ENCODE peak calls at places on chromosomes 11 and 22, in ten cellular contexts. U, V, C, M, H, J, B, I, Z and O are unnamed samples.

GRCh38 chr11:111797145-111797581 is 31.0 kb upstream of the PPP2R1B start:
- DNase-seq in U (no peak), V (no peak), C (no peak), M (no peak), H (peak; percentile 88), J (no peak), B (peak; percentile 54), I (peak; percentile 10), Z (no peak), O (no peak)

GRCh38 chr11:67266424-67267187 is at the start of gene GRK2:
- DNase-seq in U (peak; percentile 73), V (peak; percentile 86), C (no peak), M (no peak), H (peak; percentile 58), J (peak; percentile 76), B (peak; percentile 60), I (peak; percentile 60), Z (peak; percentile 75), O (peak; percentile 75)

GRCh38 chr11:71454470-71455113 is 1.6 kb downstream of the NADSYN1 start:
- DNase-seq in U (peak; percentile 6), V (peak; percentile 22), C (no peak), M (no peak), H (peak; percentile 58), J (peak; percentile 39), B (no peak), I (no peak), Z (no peak), O (no peak)

GRCh38 chr11:68077617-68078592 is 39.1 kb downstream of the TCIRG1 start:
- DNase-seq in U (no peak), V (no peak), C (no peak), M (no peak), H (no peak), J (no peak), B (no peak), I (no peak), Z (no peak), O (no peak)

GRCh38 chr22:46504586-46504985 is 32.8 kb downstream of the CELSR1 start:
- DNase-seq in U (no peak), V (no peak), C (no peak), M (no peak), H (no peak), J (no peak), B (no peak), I (no peak), Z (no peak), O (no peak)

GRCh38 chr11:6992457-6993431 is 27.4 kb downstream of the ZNF214 start:
- DNase-seq in U (no peak), V (no peak), C (no peak), M (no peak), H (peak; percentile 82), J (no peak), B (peak; percentile 68), I (no peak), Z (no peak), O (no peak)

GRCh38 chr11:72618801-72619200 is 55.4 kb downstream of the PDE2A start:
- DNase-seq in U (no peak), V (no peak), C (no peak), M (peak; percentile 29), H (no peak), J (no peak), B (peak; percentile 55), I (no peak), Z (no peak), O (no peak)

GRCh38 chr11:61516675-61517516 is 8.3 kb downstream of the LRRC10B start:
- DNase-seq in U (no peak), V (no peak), C (no peak), M (peak; percentile 64), H (peak; percentile 43), J (no peak), B (peak; percentile 30), I (peak; percentile 28), Z (peak; percentile 88), O (no peak)

GRCh38 chr11:111976119-111976518 is 39.0 kb downstream of the DIXDC1 start:
- DNase-seq in U (no peak), V (no peak), C (no peak), M (no peak), H (no peak), J (no peak), B (no peak), I (no peak), Z (no peak), O (no peak)

GRCh38 chr11:2158966-2159365 is 2.0 kb downstream of the INS start:
- DNase-seq in U (no peak), V (no peak), C (no peak), M (no peak), H (no peak), J (no peak), B (no peak), I (no peak), Z (no peak), O (no peak)

GRCh38 chr22:47784367-47784983 is 1022.0 kb downstream of the TBC1D22A start:
- DNase-seq in U (no peak), V (no peak), C (no peak), M (no peak), H (no peak), J (no peak), B (no peak), I (no peak), Z (peak; percentile 19), O (peak; percentile 38)

GRCh38 chr22:21842946-21843345 is 24.5 kb downstream of the MAPK1 start:
- DNase-seq in U (no peak), V (no peak), C (no peak), M (no peak), H (no peak), J (no peak), B (no peak), I (no peak), Z (no peak), O (no peak)
- H3K27ac ChIP-seq in U (no peak overlapping the region), V (no peak overlapping the region), C (no peak overlapping the region), M (no peak overlapping the region), H (no peak overlapping the region), J (no peak overlapping the region), B (peak overlapping the region; percentile 31), I (no peak overlapping the region), Z (no peak overlapping the region), O (no peak overlapping the region)

DNA sequence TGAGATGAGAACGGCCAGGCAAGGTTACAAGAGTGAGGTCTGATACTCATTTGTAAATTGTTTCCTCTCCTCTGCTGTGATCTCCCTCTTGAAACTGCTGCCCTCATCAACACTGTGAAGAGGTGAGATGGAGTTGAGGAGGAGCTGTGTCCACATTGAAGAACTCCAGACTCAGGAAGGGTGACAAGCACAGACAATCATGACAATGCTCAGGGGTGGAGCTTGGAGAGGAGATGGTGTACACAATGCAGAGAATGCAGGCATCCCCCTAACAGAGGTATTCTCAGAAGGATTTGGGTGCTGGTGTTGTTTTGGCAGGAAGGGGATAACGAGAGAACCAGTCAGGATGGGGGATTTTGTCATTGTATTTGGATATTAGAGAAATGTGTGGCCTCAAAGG is 21.5 kb upstream of the MMP7 start:
- DNase-seq in U (no peak), V (no peak), C (no peak), M (no peak), H (no peak), J (no peak), B (no peak), I (peak; percentile 89), Z (no peak), O (no peak)
- H3K27ac ChIP-seq in U (no peak overlapping the region), V (no peak overlapping the region), C (no peak overlapping the region), M (no peak overlapping the region), H (peak overlapping the region; percentile 95), J (no peak overlapping the region), B (no peak overlapping the region), I (peak overlapping the region; percentile 88), Z (no peak overlapping the region), O (no peak overlapping the region)

DNA sequence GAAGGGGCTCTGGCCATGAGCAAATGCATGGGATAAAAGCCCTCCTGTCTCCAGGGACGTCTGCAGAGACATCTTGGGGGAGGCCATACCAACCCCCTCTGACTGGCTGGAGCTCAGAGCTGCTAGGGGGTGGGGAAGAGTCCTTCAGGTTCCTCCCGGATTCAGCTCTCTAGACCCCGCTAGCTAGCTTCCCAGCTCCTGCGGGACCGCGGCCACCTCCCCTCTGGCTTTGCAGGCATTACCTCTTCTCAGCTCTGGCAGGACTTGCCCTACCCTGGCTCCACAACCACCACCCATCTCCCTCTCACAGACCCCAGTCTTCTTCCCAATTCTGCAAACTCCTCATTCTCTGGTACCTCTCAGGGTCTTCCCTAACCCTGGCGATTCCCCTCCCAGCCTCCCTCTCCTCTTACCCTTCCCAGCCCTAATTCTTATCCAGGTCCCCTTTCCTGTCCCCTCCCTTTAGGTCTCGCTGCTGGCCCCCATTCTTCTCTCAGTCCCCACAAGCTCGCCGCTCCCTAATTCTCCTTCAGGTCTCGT is 782 bp downstream of the SYT13 start:
- DNase-seq in U (no peak), V (no peak), C (no peak), M (no peak), H (no peak), J (no peak), B (no peak), I (no peak), Z (peak; percentile 67), O (no peak)
- H3K27ac ChIP-seq in U (no peak overlapping the region), V (peak overlapping the region; percentile 57), C (no peak overlapping the region), M (no peak overlapping the region), H (no peak overlapping the region), J (no peak overlapping the region), B (no peak overlapping the region), I (peak overlapping the region; percentile 73), Z (no peak overlapping the region), O (no peak overlapping the region)

GRCh38 chr11:117011541-117011908 is 86.7 kb downstream of the SIK3 start:
- DNase-seq in U (no peak), V (no peak), C (no peak), M (no peak), H (no peak), J (no peak), B (peak; percentile 82), I (peak; percentile 44), Z (no peak), O (no peak)

GRCh38 chr11:117005758-117006157 is 92.5 kb downstream of the SIK3 start:
- DNase-seq in U (no peak), V (no peak), C (no peak), M (no peak), H (no peak), J (no peak), B (no peak), I (no peak), Z (no peak), O (no peak)

GRCh38 chr11:117016246-117016645 is 82.0 kb downstream of the SIK3 start:
- DNase-seq in U (no peak), V (no peak), C (no peak), M (no peak), H (no peak), J (no peak), B (no peak), I (no peak), Z (no peak), O (no peak)

GRCh38 chr11:117009905-117010605 is 88.2 kb downstream of the SIK3 start:
- DNase-seq in U (no peak), V (no peak), C (no peak), M (no peak), H (no peak), J (no peak), B (no peak), I (no peak), Z (peak; percentile 80), O (no peak)

DNA sequence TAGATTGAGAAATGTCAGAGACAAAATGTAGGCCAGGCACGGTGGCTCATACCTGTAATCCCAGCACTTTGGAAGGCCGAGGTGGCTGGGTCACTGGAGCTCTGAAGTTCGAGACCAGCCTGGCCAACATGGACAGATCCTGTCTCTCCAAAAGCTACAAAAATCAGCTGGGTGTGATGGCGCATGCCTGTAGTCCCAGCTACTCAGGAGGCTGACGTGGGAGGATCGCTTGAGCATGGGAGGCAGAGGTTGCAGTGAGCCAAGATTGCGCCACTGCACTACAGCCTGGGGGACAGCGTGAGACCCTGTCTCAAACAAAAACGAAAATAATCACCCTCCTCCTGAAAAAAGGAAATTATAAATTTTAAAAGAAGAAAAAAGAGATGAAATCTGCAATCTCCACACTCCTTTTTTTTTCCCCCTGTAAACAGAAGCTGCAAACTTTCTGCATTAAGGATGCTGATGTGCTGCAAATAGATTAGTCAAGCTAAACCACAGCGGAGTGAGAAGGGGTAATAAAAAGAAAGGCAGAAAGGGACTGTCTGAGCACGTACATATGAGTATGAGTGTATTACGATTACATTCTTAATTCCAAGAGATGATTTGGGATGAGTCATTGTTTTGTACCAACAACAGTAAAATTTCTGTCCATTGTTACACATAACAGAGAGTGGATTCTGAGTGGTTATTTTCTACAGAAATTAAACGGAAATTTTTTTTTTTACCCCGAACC is 87.3 kb downstream of the SIK3 start:
- DNase-seq in U (no peak), V (no peak), C (no peak), M (peak; percentile 27), H (peak; percentile 98), J (no peak), B (peak; percentile 93), I (peak; percentile 63), Z (peak; percentile 53), O (no peak)
- H3K27ac ChIP-seq in U (no peak overlapping the region), V (no peak overlapping the region), C (no peak overlapping the region), M (no peak overlapping the region), H (peak overlapping the region; percentile 70), J (no peak overlapping the region), B (no peak overlapping the region), I (peak overlapping the region; percentile 27), Z (no peak overlapping the region), O (no peak overlapping the region)